ENCODE peak calls at places on chromosomes 3 and 15, in nine cellular contexts. W is progenitor cell of endocrine pancreas, K is PC-9, I is AG09309, P is HCT116, J is mesothelial cell of epicardium, Z is heart right ventricle, G is AG09319, H is GM20000. M is an unnamed sample.

GRCh38 chr3:109265300-109265699 is 51.0 kb downstream of the DPPA2 start:
- DNase-seq in W (no peak), K (no peak), I (no peak), P (no peak), J (no peak), Z (no peak), G (no peak), H (no peak), M (no peak)

GRCh38 chr3:33438871-33439270 is 1.3 kb downstream of the UBP1 start:
- DNase-seq in W (no peak), K (no peak), I (no peak), P (no peak), J (no peak), Z (no peak), G (no peak), H (no peak), M (no peak)

GRCh38 chr3:5004319-5005152 is 25.3 kb downstream of the BHLHE40 start:
- DNase-seq in W (no peak), K (no peak), I (no peak), P (no peak), J (no peak), Z (no peak), G (no peak), H (no peak), M (no peak)

GRCh38 chr3:159763466-159764210 is 225.0 kb upstream of the IL12A start:
- DNase-seq in W (peak), K (peak), I (peak), P (peak), J (peak), Z (peak), G (peak), H (peak), M (peak)

GRCh38 chr3:8607285-8608040 is 37.1 kb downstream of the SSUH2 start:
- DNase-seq in W (peak), K (peak), I (peak), P (peak), J (no peak), Z (peak), G (peak), H (no peak), M (peak)

GRCh38 chr3:16357191-16357590 is 92.2 kb downstream of the OXNAD1 start:
- DNase-seq in W (no peak), K (no peak), I (no peak), P (no peak), J (no peak), Z (no peak), G (no peak), H (no peak), M (no peak)

GRCh38 chr3:4350789-4351163 is 47.6 kb downstream of the SETMAR start:
- DNase-seq in W (no peak), K (peak), I (peak), P (peak), J (no peak), Z (peak), G (peak), H (peak), M (peak)

GRCh38 chr3:73029321-73029796 is 32.1 kb upstream of the EBLN2 start:
- DNase-seq in W (no peak), K (peak), I (peak), P (no peak), J (no peak), Z (no peak), G (peak), H (no peak), M (no peak)

GRCh38 chr15:95770191-95770590 is 560.3 kb upstream of the NR2F2 start:
- DNase-seq in W (no peak), K (peak), I (no peak), P (no peak), J (no peak), Z (no peak), G (no peak), H (no peak), M (no peak)

GRCh38 chr3:9617736-9618135 is 31.6 kb upstream of the MTMR14 start:
- DNase-seq in W (no peak), K (no peak), I (no peak), P (no peak), J (no peak), Z (no peak), G (no peak), H (no peak), M (no peak)

GRCh38 chr3:53996153-53996861 is 104.6 kb upstream of the SELENOK start:
- DNase-seq in W (no peak), K (no peak), I (no peak), P (no peak), J (no peak), Z (no peak), G (no peak), H (no peak), M (no peak)

GRCh38 chr15:83904107-83904720 is 250.3 kb downstream of the ADAMTSL3 start:
- DNase-seq in W (no peak), K (no peak), I (no peak), P (no peak), J (no peak), Z (peak), G (no peak), H (no peak), M (no peak)

DNA sequence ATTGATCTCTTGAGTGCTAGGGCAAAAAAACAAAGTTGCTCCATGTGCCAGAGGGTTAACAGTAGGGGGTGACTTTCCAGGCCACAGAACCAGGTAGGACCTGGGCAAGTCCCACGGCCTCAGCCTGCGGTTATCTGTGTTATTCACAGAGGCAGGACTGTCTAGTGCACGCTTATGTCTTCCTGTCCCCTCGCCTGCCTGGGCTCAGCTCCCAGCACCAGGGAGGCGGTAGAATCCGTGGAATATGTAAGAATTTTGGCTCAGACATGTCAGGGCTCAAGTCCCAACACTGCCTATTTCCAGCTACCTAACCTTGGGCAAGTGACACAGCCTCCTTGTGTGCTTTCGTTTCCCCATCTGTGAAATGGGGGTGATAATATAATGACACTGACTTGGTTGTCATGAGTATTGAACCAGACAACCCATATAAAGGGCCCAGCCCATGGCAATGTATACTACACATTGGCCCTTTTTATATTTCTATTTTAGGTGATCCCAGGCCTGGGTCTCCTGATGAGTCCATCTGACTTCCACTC is 44.3 kb upstream of the FLNB start:
- DNase-seq in W (no peak), K (no peak), I (no peak), P (no peak), J (no peak), Z (no peak), G (no peak), H (no peak), M (no peak)
- TF ChIP-seq CTCF in W (no peak), K (no peak), I (no peak), P (no peak), J (no peak), Z (no peak), G (no peak), H (no peak), M (no peak)

GRCh38 chr15:32718822-32719716 is 1.3 kb downstream of the GREM1 start:
- DNase-seq in W (peak), K (no peak), I (no peak), P (no peak), J (peak), Z (no peak), G (no peak), H (peak), M (peak)
- TF ChIP-seq CTCF in W (no peak), K (no peak), I (no peak), P (no peak), J (no peak), Z (no peak), G (no peak), H (no peak), M (no peak)

DNA sequence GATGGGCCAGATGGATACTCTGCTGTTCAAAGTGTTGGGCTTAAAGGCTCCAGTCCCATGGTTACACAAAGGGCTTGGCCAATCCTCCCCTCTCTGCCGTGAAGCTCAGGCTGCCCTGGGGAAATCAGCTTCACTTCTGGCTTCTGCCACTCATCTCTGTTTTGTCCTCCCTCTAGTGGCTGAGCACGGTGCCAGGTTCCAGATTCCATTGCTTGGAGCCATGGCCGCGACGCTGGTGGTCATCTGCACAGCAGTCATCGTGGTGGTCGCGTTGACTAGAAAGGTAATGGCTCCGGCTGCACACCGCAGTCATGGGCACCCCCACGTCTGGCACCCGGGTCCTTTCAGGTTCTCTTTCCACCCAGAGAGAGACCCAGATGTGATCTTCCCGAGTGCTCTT is 5.6 kb downstream of the TIGIT start:
- DNase-seq in W (no peak), K (peak), I (no peak), P (peak), J (no peak), Z (no peak), G (no peak), H (peak), M (peak)
- TF ChIP-seq CTCF in W (peak), K (peak), I (peak), P (peak), J (peak), Z (no peak), G (peak), H (no peak), M (peak)

DNA sequence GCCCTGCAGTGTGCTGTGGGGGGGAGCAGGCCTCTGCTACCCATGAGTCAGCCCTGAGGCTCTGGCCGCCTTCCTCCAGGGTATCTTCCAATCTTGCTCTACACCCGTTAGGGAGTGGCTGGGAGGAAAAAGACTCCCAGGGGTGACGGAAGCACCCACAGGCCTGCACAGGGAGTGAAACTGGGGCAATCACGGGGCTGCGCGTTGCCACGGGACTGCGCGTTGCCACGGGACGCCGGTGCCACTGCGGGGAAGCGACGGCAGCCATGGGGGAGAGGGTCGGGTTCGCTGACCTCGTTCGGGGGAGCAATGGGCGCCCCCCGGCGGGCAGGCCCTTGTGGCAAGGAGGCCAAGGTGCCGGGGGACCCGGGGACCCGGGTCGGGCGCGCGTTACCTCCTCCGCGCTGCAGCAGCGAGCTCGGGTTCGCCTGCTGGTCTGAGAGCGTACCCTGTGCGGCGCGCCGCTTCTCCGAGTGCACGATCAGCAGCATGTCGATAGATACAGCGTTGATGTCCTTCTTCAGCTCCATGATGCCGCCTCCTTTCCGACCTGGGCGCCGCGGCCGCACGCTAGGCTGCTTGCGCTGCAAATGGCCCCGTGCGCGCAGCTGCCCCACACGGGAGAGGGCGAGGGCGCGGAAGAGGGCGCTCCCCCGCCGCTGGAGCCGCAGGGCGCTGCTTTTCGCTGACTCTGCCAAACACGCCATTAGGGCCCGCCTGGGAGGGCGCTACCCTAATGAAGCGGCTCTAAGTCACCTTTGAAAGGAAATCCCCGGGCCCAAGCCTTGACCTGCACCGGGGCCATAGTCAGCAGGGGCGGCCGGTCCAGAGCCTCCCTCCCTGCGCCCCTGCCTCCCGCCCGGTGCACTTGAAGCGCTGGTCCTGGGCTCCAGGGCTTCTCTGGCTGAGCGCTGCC is at the start of gene KY:
- DNase-seq in W (peak), K (no peak), I (no peak), P (no peak), J (peak), Z (peak), G (no peak), H (no peak), M (peak)
- TF ChIP-seq CTCF in W (no peak), K (no peak), I (peak), P (no peak), J (no peak), Z (peak), G (peak), H (no peak), M (no peak)

DNA sequence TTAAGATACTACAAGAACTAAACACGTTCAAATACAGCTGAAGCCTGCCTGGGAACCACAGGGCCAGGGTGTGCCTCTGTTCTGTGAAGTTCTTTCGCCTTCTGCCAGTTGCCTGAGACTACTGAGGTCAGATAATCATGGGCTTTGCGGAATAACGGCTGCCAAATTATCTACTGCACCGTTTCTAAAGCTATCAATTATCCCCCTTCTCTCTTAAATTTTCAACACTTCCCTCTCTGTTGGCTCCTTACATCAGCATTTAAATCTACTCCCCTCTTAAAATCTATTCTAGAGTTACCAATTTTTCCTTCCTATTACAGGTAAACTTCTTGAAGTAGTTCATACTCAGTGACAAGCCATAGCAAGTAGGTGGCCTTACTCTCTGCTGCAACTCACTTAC is 6.2 kb upstream of the NEO1 start:
- DNase-seq in W (no peak), K (no peak), I (no peak), P (no peak), J (no peak), Z (no peak), G (no peak), H (no peak), M (no peak)
- TF ChIP-seq CTCF in W (no peak), K (no peak), I (no peak), P (no peak), J (no peak), Z (no peak), G (no peak), H (no peak), M (no peak)

GRCh38 chr3:13424111-13424844 is 4.2 kb upstream of the NUP210 start:
- DNase-seq in W (no peak), K (no peak), I (no peak), P (no peak), J (no peak), Z (no peak), G (no peak), H (no peak), M (no peak)

GRCh38 chr3:13419356-13420050 is 619 bp downstream of the NUP210 start:
- DNase-seq in W (peak), K (peak), I (no peak), P (no peak), J (peak), Z (no peak), G (no peak), H (peak), M (peak)

GRCh38 chr3:13420817-13421755 is 964 bp upstream of the NUP210 start:
- DNase-seq in W (no peak), K (peak), I (no peak), P (no peak), J (no peak), Z (no peak), G (no peak), H (peak), M (no peak)

GRCh38 chr3:13416002-13416793 is 3.9 kb downstream of the NUP210 start:
- DNase-seq in W (no peak), K (no peak), I (no peak), P (no peak), J (no peak), Z (no peak), G (no peak), H (no peak), M (no peak)

DNA sequence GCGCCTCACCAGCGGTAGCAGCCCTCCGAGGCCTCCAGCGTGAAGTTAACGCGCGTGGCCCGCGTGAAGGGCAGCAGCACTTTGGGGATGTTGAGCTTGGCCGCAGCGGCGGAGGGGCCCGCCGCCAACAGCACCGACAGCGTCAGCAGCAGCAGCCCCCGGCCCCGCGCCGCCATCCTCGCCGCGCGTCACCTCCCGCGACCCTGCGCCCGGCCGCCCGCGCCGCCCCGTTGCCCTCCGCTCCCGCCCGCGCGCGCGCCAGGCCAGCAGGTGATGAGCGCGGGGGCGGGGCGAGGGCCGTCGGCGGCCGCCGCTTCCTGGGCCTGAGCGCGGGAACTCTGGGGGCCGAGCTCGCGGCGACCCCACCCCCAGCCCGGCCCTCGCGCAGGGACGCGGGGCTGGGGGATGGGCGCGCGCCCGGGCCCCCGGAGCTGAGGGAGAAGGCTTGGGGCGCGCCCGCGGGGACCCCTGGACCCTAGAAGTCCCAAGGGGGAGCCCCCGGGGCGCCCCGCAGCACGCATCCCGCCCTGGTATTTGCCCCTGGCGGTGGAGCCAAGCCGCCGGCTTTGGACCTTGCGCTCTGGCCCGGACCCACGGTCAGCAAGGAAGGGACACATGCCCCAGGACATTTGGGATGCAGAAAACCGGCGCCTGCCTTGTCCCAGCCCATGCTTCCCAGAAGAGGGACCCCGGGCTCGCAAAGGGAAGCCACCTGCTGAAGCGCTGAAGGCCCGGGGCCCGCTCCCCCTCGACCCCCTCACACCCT is at the start of gene NUP210:
- DNase-seq in W (peak), K (peak), I (no peak), P (no peak), J (no peak), Z (no peak), G (no peak), H (peak), M (peak)
- TF ChIP-seq CTCF in W (peak), K (no peak), I (no peak), P (peak), J (no peak), Z (no peak), G (no peak), H (no peak), M (peak)

DNA sequence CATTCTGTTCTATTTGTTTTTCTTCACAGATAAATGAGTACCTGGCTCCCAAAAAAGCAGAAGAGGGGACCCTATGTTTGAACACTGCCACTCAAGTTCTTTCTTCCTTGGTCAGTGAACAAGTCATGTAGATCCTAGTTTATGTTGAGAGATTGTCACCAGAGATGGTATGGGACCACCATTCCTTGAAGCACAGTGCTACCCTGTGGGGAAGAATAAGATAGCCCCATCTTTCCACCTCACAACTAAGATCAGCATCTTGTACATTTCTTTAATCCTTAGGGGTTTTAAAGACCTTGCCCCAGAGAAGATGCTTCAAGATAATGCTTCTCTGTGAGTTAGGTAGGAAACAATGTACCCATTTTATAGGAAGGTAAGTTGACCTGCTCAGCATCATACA is 233.5 kb upstream of the WNT5A start:
- DNase-seq in W (no peak), K (peak), I (peak), P (no peak), J (no peak), Z (no peak), G (peak), H (peak), M (no peak)
- TF ChIP-seq CTCF in W (no peak), K (peak), I (peak), P (no peak), J (no peak), Z (no peak), G (peak), H (no peak), M (no peak)

DNA sequence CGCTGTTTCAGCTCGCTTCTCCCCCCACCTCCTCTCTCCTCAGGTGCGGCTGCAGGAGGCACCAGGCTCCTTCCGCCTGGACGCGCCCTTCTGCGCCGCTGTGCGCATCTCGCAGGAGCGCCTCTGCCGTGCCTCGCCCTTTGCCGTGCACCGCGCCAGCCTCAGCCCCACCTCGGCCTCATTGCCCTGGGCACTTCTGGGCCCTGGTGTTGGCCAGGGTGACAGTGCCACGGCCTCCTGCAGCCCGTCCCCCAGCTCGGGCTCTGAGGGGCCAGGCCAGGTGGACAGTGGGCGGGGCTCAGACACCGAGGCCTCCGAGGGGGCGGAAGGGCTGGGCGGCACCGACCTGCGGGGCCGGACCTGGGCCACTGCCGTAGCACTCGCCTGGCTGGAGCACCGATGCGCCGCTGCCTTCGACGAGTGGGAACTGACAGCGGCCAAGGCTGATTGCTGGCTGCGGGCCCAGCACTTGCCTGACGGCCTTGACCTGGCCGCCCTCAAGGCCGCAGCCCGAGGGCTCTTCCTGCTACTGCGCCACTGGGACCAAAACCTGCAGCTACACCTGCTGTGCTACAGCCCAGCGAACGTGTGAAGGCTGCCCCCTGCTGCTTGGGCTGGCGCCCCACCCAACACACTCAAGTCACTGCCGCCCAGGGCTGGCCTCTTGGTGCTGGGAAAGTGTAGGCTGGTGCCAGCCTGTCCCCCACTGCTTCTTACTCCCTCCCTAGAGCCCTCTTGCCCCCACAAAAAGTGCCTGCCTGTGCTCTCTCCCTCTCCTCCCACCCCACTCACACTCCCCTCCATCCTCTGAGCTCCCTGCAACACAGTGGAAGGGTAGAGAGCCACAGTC is 7.1 kb downstream of the ALG3 start:
- DNase-seq in W (no peak), K (peak), I (no peak), P (no peak), J (no peak), Z (no peak), G (no peak), H (no peak), M (no peak)
- TF ChIP-seq CTCF in W (peak), K (peak), I (peak), P (peak), J (no peak), Z (peak), G (peak), H (peak), M (peak)

M was measured in neural crest cell.